ENCODE peak calls at places on chromosomes 4 and X, in seven cellular contexts. One of them, this sample, is unnamed.
A peak's percentile ranks its signal among the peaks of the same experiment; 100 is the strongest.

GRCh38 chrX:101750744-101751143 is 91.1 kb upstream of the ARMCX2 start:
- DNase-seq in activated T-cell treated with anti-CD3 and anti-CD28 coated beads, Interleukin-2, amount 50 U/mL, for 24 hours: no peak
- DNase-seq in memory B cell: no peak
- DNase-seq in fibroblast of pulmonary artery: no peak
- DNase-seq in CD8-positive, alpha-beta memory T cell: no peak
- DNase-seq in left lung: no peak
- DNase-seq in PC-3: no peak
- DNase-seq in this sample: no peak

GRCh38 chrX:141443922-141444321 is 140.6 kb downstream of the SPANXA1 start:
- DNase-seq in activated T-cell treated with anti-CD3 and anti-CD28 coated beads, Interleukin-2, amount 50 U/mL, for 24 hours: no peak
- DNase-seq in memory B cell: no peak
- DNase-seq in fibroblast of pulmonary artery: no peak
- DNase-seq in CD8-positive, alpha-beta memory T cell: no peak
- DNase-seq in left lung: no peak
- DNase-seq in PC-3: no peak
- DNase-seq in this sample: no peak

GRCh38 chrX:123436512-123436911 is 252.4 kb downstream of the GRIA3 start:
- DNase-seq in activated T-cell treated with anti-CD3 and anti-CD28 coated beads, Interleukin-2, amount 50 U/mL, for 24 hours: no peak
- DNase-seq in memory B cell: no peak
- DNase-seq in fibroblast of pulmonary artery: no peak
- DNase-seq in CD8-positive, alpha-beta memory T cell: no peak
- DNase-seq in left lung: no peak
- DNase-seq in PC-3: no peak
- DNase-seq in this sample: no peak

GRCh38 chrX:131588995-131589394 is 45.1 kb downstream of the OR13H1 start:
- DNase-seq in activated T-cell treated with anti-CD3 and anti-CD28 coated beads, Interleukin-2, amount 50 U/mL, for 24 hours: no peak
- DNase-seq in memory B cell: no peak
- DNase-seq in fibroblast of pulmonary artery: peak; percentile 8
- DNase-seq in CD8-positive, alpha-beta memory T cell: no peak
- DNase-seq in left lung: no peak
- DNase-seq in PC-3: no peak
- DNase-seq in this sample: no peak

GRCh38 chr4:79225360-79225759 is 100.5 kb downstream of the NAA11 start:
- DNase-seq in activated T-cell treated with anti-CD3 and anti-CD28 coated beads, Interleukin-2, amount 50 U/mL, for 24 hours: no peak
- DNase-seq in memory B cell: no peak
- DNase-seq in fibroblast of pulmonary artery: no peak
- DNase-seq in CD8-positive, alpha-beta memory T cell: no peak
- DNase-seq in left lung: no peak
- DNase-seq in PC-3: no peak
- DNase-seq in this sample: no peak

GRCh38 chr4:42357325-42357724 is 40.0 kb upstream of the SHISA3 start:
- DNase-seq in activated T-cell treated with anti-CD3 and anti-CD28 coated beads, Interleukin-2, amount 50 U/mL, for 24 hours: no peak
- DNase-seq in memory B cell: no peak
- DNase-seq in fibroblast of pulmonary artery: no peak
- DNase-seq in CD8-positive, alpha-beta memory T cell: no peak
- DNase-seq in left lung: no peak
- DNase-seq in PC-3: no peak
- DNase-seq in this sample: no peak

GRCh38 chr4:158540125-158540907 is 18.6 kb downstream of the RXFP1 start:
- DNase-seq in activated T-cell treated with anti-CD3 and anti-CD28 coated beads, Interleukin-2, amount 50 U/mL, for 24 hours: no peak
- DNase-seq in memory B cell: no peak
- DNase-seq in fibroblast of pulmonary artery: no peak
- DNase-seq in CD8-positive, alpha-beta memory T cell: no peak
- DNase-seq in left lung: no peak
- DNase-seq in PC-3: peak; percentile 76
- DNase-seq in this sample: peak; percentile 95

GRCh38 chrX:96424007-96424406 is 260.6 kb upstream of the DIAPH2 start:
- DNase-seq in activated T-cell treated with anti-CD3 and anti-CD28 coated beads, Interleukin-2, amount 50 U/mL, for 24 hours: no peak
- DNase-seq in memory B cell: no peak
- DNase-seq in fibroblast of pulmonary artery: peak; percentile 49
- DNase-seq in CD8-positive, alpha-beta memory T cell: no peak
- DNase-seq in left lung: no peak
- DNase-seq in PC-3: peak; percentile 11
- DNase-seq in this sample: peak; percentile 9

GRCh38 chr4:144970597-144970996 is 127.4 kb downstream of the ANAPC10 start:
- DNase-seq in activated T-cell treated with anti-CD3 and anti-CD28 coated beads, Interleukin-2, amount 50 U/mL, for 24 hours: no peak
- DNase-seq in memory B cell: no peak
- DNase-seq in fibroblast of pulmonary artery: peak; percentile 3
- DNase-seq in CD8-positive, alpha-beta memory T cell: no peak
- DNase-seq in left lung: no peak
- DNase-seq in PC-3: no peak
- DNase-seq in this sample: no peak

GRCh38 chrX:13855689-13856425 is 39.0 kb upstream of the GPM6B start:
- DNase-seq in activated T-cell treated with anti-CD3 and anti-CD28 coated beads, Interleukin-2, amount 50 U/mL, for 24 hours: no peak
- DNase-seq in memory B cell: no peak
- DNase-seq in fibroblast of pulmonary artery: no peak
- DNase-seq in CD8-positive, alpha-beta memory T cell: no peak
- DNase-seq in left lung: no peak
- DNase-seq in PC-3: peak; percentile 6
- DNase-seq in this sample: no peak

GRCh38 chr4:23993373-23993772 is 103.5 kb upstream of the PPARGC1A start:
- DNase-seq in activated T-cell treated with anti-CD3 and anti-CD28 coated beads, Interleukin-2, amount 50 U/mL, for 24 hours: no peak
- DNase-seq in memory B cell: no peak
- DNase-seq in fibroblast of pulmonary artery: no peak
- DNase-seq in CD8-positive, alpha-beta memory T cell: no peak
- DNase-seq in left lung: no peak
- DNase-seq in PC-3: no peak
- DNase-seq in this sample: no peak